ENCODE peak calls at places on chromosomes 5 and 9, in eight cellular contexts. One of them, this sample, is unnamed.

GRCh38 chr5:125298711-125299379 is 552.4 kb upstream of the ZNF608 start:
- DNase-seq in suprapubic skin: no peak
- DNase-seq in activated gamma-delta T cell treated with Interleukin-2 at 50 U/mL for 16 hours: no peak
- DNase-seq in germinal center: no peak
- DNase-seq in HEK293T: no peak
- DNase-seq in KBM-7: no peak
- DNase-seq in vagina: no peak
- DNase-seq in stimulated activated CD8-positive, alpha-beta memory T cell treated with anti-CD3 and anti-CD28 coated beads, Interleukin-4, amount 100 ng/mL, for 24 hours: no peak
- DNase-seq in this sample: no peak

GRCh38 chr9:109254317-109254716 is 66.5 kb downstream of the EPB41L4B start:
- DNase-seq in suprapubic skin: no peak
- DNase-seq in activated gamma-delta T cell treated with Interleukin-2 at 50 U/mL for 16 hours: no peak
- DNase-seq in germinal center: no peak
- DNase-seq in HEK293T: no peak
- DNase-seq in KBM-7: no peak
- DNase-seq in vagina: no peak
- DNase-seq in stimulated activated CD8-positive, alpha-beta memory T cell treated with anti-CD3 and anti-CD28 coated beads, Interleukin-4, amount 100 ng/mL, for 24 hours: no peak
- DNase-seq in this sample: no peak

GRCh38 chr5:173056783-173057061 is 570 bp downstream of the CREBRF start:
- DNase-seq in suprapubic skin: no peak
- DNase-seq in activated gamma-delta T cell treated with Interleukin-2 at 50 U/mL for 16 hours: no peak
- DNase-seq in germinal center: no peak
- DNase-seq in HEK293T: peak; percentile 79
- DNase-seq in KBM-7: no peak
- DNase-seq in vagina: no peak
- DNase-seq in stimulated activated CD8-positive, alpha-beta memory T cell treated with anti-CD3 and anti-CD28 coated beads, Interleukin-4, amount 100 ng/mL, for 24 hours: no peak
- DNase-seq in this sample: no peak

GRCh38 chr5:72441861-72442540 is 65.2 kb downstream of the ZNF366 start:
- DNase-seq in suprapubic skin: no peak
- DNase-seq in activated gamma-delta T cell treated with Interleukin-2 at 50 U/mL for 16 hours: no peak
- DNase-seq in germinal center: no peak
- DNase-seq in HEK293T: no peak
- DNase-seq in KBM-7: no peak
- DNase-seq in vagina: no peak
- DNase-seq in stimulated activated CD8-positive, alpha-beta memory T cell treated with anti-CD3 and anti-CD28 coated beads, Interleukin-4, amount 100 ng/mL, for 24 hours: no peak
- DNase-seq in this sample: peak; percentile 71

GRCh38 chr5:58455966-58456365 is 3.9 kb downstream of the PLK2 start:
- DNase-seq in suprapubic skin: no peak
- DNase-seq in activated gamma-delta T cell treated with Interleukin-2 at 50 U/mL for 16 hours: no peak
- DNase-seq in germinal center: no peak
- DNase-seq in HEK293T: no peak
- DNase-seq in KBM-7: no peak
- DNase-seq in vagina: no peak
- DNase-seq in stimulated activated CD8-positive, alpha-beta memory T cell treated with anti-CD3 and anti-CD28 coated beads, Interleukin-4, amount 100 ng/mL, for 24 hours: no peak
- DNase-seq in this sample: no peak

GRCh38 chr9:129888809-129889460 is 53.7 kb downstream of the USP20 start:
- DNase-seq in suprapubic skin: no peak
- DNase-seq in activated gamma-delta T cell treated with Interleukin-2 at 50 U/mL for 16 hours: peak; percentile 55
- DNase-seq in germinal center: no peak
- DNase-seq in HEK293T: no peak
- DNase-seq in KBM-7: no peak
- DNase-seq in vagina: no peak
- DNase-seq in stimulated activated CD8-positive, alpha-beta memory T cell treated with anti-CD3 and anti-CD28 coated beads, Interleukin-4, amount 100 ng/mL, for 24 hours: no peak
- DNase-seq in this sample: no peak

GRCh38 chr5:124655943-124656459 is 90.4 kb downstream of the ZNF608 start:
- DNase-seq in suprapubic skin: no peak
- DNase-seq in activated gamma-delta T cell treated with Interleukin-2 at 50 U/mL for 16 hours: no peak
- DNase-seq in germinal center: peak; percentile 36
- DNase-seq in HEK293T: peak; percentile 51
- DNase-seq in KBM-7: peak; percentile 53
- DNase-seq in vagina: no peak
- DNase-seq in stimulated activated CD8-positive, alpha-beta memory T cell treated with anti-CD3 and anti-CD28 coated beads, Interleukin-4, amount 100 ng/mL, for 24 hours: no peak
- DNase-seq in this sample: peak; percentile 94

GRCh38 chr5:73066466-73066865 is 53.9 kb upstream of the TMEM171 start:
- DNase-seq in suprapubic skin: no peak
- DNase-seq in activated gamma-delta T cell treated with Interleukin-2 at 50 U/mL for 16 hours: no peak
- DNase-seq in germinal center: no peak
- DNase-seq in HEK293T: no peak
- DNase-seq in KBM-7: no peak
- DNase-seq in vagina: no peak
- DNase-seq in stimulated activated CD8-positive, alpha-beta memory T cell treated with anti-CD3 and anti-CD28 coated beads, Interleukin-4, amount 100 ng/mL, for 24 hours: no peak
- DNase-seq in this sample: no peak

GRCh38 chr5:158394102-158394501 is 535.2 kb upstream of the CLINT1 start:
- DNase-seq in suprapubic skin: no peak
- DNase-seq in activated gamma-delta T cell treated with Interleukin-2 at 50 U/mL for 16 hours: no peak
- DNase-seq in germinal center: no peak
- DNase-seq in HEK293T: no peak
- DNase-seq in KBM-7: no peak
- DNase-seq in vagina: no peak
- DNase-seq in stimulated activated CD8-positive, alpha-beta memory T cell treated with anti-CD3 and anti-CD28 coated beads, Interleukin-4, amount 100 ng/mL, for 24 hours: no peak
- DNase-seq in this sample: no peak

GRCh38 chr5:9888517-9888916 is 258.4 kb upstream of the TAS2R1 start:
- DNase-seq in suprapubic skin: no peak
- DNase-seq in activated gamma-delta T cell treated with Interleukin-2 at 50 U/mL for 16 hours: no peak
- DNase-seq in germinal center: no peak
- DNase-seq in HEK293T: no peak
- DNase-seq in KBM-7: no peak
- DNase-seq in vagina: no peak
- DNase-seq in stimulated activated CD8-positive, alpha-beta memory T cell treated with anti-CD3 and anti-CD28 coated beads, Interleukin-4, amount 100 ng/mL, for 24 hours: no peak
- DNase-seq in this sample: peak; percentile 30

GRCh38 chr9:9942764-9943424 is 669.9 kb downstream of the PTPRD start:
- DNase-seq in suprapubic skin: peak; percentile 55
- DNase-seq in activated gamma-delta T cell treated with Interleukin-2 at 50 U/mL for 16 hours: peak; percentile 23
- DNase-seq in germinal center: peak; percentile 41
- DNase-seq in HEK293T: peak; percentile 28
- DNase-seq in KBM-7: peak; percentile 79
- DNase-seq in vagina: no peak
- DNase-seq in stimulated activated CD8-positive, alpha-beta memory T cell treated with anti-CD3 and anti-CD28 coated beads, Interleukin-4, amount 100 ng/mL, for 24 hours: peak; percentile 12
- DNase-seq in this sample: no peak

GRCh38 chr5:6745706-6746217 is 32.5 kb downstream of the TENT4A start:
- DNase-seq in suprapubic skin: no peak
- DNase-seq in activated gamma-delta T cell treated with Interleukin-2 at 50 U/mL for 16 hours: no peak
- DNase-seq in germinal center: peak; percentile 63
- DNase-seq in HEK293T: peak; percentile 39
- DNase-seq in KBM-7: peak; percentile 57
- DNase-seq in vagina: no peak
- DNase-seq in stimulated activated CD8-positive, alpha-beta memory T cell treated with anti-CD3 and anti-CD28 coated beads, Interleukin-4, amount 100 ng/mL, for 24 hours: no peak
- DNase-seq in this sample: no peak

GRCh38 chr9:70389642-70390266 is 24.7 kb downstream of the KLF9 start:
- DNase-seq in suprapubic skin: no peak
- DNase-seq in activated gamma-delta T cell treated with Interleukin-2 at 50 U/mL for 16 hours: no peak
- DNase-seq in germinal center: no peak
- DNase-seq in HEK293T: no peak
- DNase-seq in KBM-7: no peak
- DNase-seq in vagina: no peak
- DNase-seq in stimulated activated CD8-positive, alpha-beta memory T cell treated with anti-CD3 and anti-CD28 coated beads, Interleukin-4, amount 100 ng/mL, for 24 hours: no peak
- DNase-seq in this sample: no peak

GRCh38 chr5:1546556-1546955 is 22.8 kb upstream of the LPCAT1 start:
- DNase-seq in suprapubic skin: no peak
- DNase-seq in activated gamma-delta T cell treated with Interleukin-2 at 50 U/mL for 16 hours: no peak
- DNase-seq in germinal center: no peak
- DNase-seq in HEK293T: no peak
- DNase-seq in KBM-7: no peak
- DNase-seq in vagina: no peak
- DNase-seq in stimulated activated CD8-positive, alpha-beta memory T cell treated with anti-CD3 and anti-CD28 coated beads, Interleukin-4, amount 100 ng/mL, for 24 hours: no peak
- DNase-seq in this sample: no peak

GRCh38 chr5:137718611-137719010 is 17.3 kb downstream of the KLHL3 start:
- DNase-seq in suprapubic skin: no peak
- DNase-seq in activated gamma-delta T cell treated with Interleukin-2 at 50 U/mL for 16 hours: no peak
- DNase-seq in germinal center: no peak
- DNase-seq in HEK293T: no peak
- DNase-seq in KBM-7: no peak
- DNase-seq in vagina: no peak
- DNase-seq in stimulated activated CD8-positive, alpha-beta memory T cell treated with anti-CD3 and anti-CD28 coated beads, Interleukin-4, amount 100 ng/mL, for 24 hours: no peak
- DNase-seq in this sample: no peak

GRCh38 chr5:132003170-132003744 is 8.2 kb downstream of the ACSL6 start:
- DNase-seq in suprapubic skin: no peak
- DNase-seq in activated gamma-delta T cell treated with Interleukin-2 at 50 U/mL for 16 hours: no peak
- DNase-seq in germinal center: no peak
- DNase-seq in HEK293T: no peak
- DNase-seq in KBM-7: no peak
- DNase-seq in vagina: no peak
- DNase-seq in stimulated activated CD8-positive, alpha-beta memory T cell treated with anti-CD3 and anti-CD28 coated beads, Interleukin-4, amount 100 ng/mL, for 24 hours: no peak
- DNase-seq in this sample: no peak

GRCh38 chr5:138575194-138576015 is at the start of gene HSPA9:
- DNase-seq in suprapubic skin: peak; percentile 98
- DNase-seq in activated gamma-delta T cell treated with Interleukin-2 at 50 U/mL for 16 hours: peak; percentile 95
- DNase-seq in germinal center: peak; percentile 99
- DNase-seq in HEK293T: peak; percentile 98
- DNase-seq in KBM-7: peak; percentile 99
- DNase-seq in vagina: peak; percentile 99
- DNase-seq in stimulated activated CD8-positive, alpha-beta memory T cell treated with anti-CD3 and anti-CD28 coated beads, Interleukin-4, amount 100 ng/mL, for 24 hours: peak; percentile 92
- DNase-seq in this sample: peak; percentile 96

GRCh38 chr5:178425621-178426068 is 164.5 kb downstream of the COL23A1 start:
- DNase-seq in suprapubic skin: no peak
- DNase-seq in activated gamma-delta T cell treated with Interleukin-2 at 50 U/mL for 16 hours: no peak
- DNase-seq in germinal center: no peak
- DNase-seq in HEK293T: no peak
- DNase-seq in KBM-7: no peak
- DNase-seq in vagina: peak; percentile 47
- DNase-seq in stimulated activated CD8-positive, alpha-beta memory T cell treated with anti-CD3 and anti-CD28 coated beads, Interleukin-4, amount 100 ng/mL, for 24 hours: no peak
- DNase-seq in this sample: no peak

GRCh38 chr5:52693279-52693678 is 94.4 kb upstream of the ITGA1 start:
- DNase-seq in suprapubic skin: no peak
- DNase-seq in activated gamma-delta T cell treated with Interleukin-2 at 50 U/mL for 16 hours: peak; percentile 17
- DNase-seq in germinal center: no peak
- DNase-seq in HEK293T: peak; percentile 22
- DNase-seq in KBM-7: no peak
- DNase-seq in vagina: no peak
- DNase-seq in stimulated activated CD8-positive, alpha-beta memory T cell treated with anti-CD3 and anti-CD28 coated beads, Interleukin-4, amount 100 ng/mL, for 24 hours: no peak
- DNase-seq in this sample: no peak

GRCh38 chr9:16654727-16655126 is 215.7 kb downstream of the BNC2 start:
- DNase-seq in suprapubic skin: no peak
- DNase-seq in activated gamma-delta T cell treated with Interleukin-2 at 50 U/mL for 16 hours: no peak
- DNase-seq in germinal center: no peak
- DNase-seq in HEK293T: no peak
- DNase-seq in KBM-7: no peak
- DNase-seq in vagina: no peak
- DNase-seq in stimulated activated CD8-positive, alpha-beta memory T cell treated with anti-CD3 and anti-CD28 coated beads, Interleukin-4, amount 100 ng/mL, for 24 hours: no peak
- DNase-seq in this sample: no peak

GRCh38 chr9:122200960-122201635 is 27.7 kb downstream of the LHX6 start:
- DNase-seq in suprapubic skin: no peak
- DNase-seq in activated gamma-delta T cell treated with Interleukin-2 at 50 U/mL for 16 hours: no peak
- DNase-seq in germinal center: no peak
- DNase-seq in HEK293T: no peak
- DNase-seq in KBM-7: peak; percentile 26
- DNase-seq in vagina: no peak
- DNase-seq in stimulated activated CD8-positive, alpha-beta memory T cell treated with anti-CD3 and anti-CD28 coated beads, Interleukin-4, amount 100 ng/mL, for 24 hours: no peak
- DNase-seq in this sample: no peak